ENCODE peak calls at places on chromosomes 2 and 18, in eight cellular contexts. I is glutamatergic neuron; Q is colonic mucosa; W is B cell; F is cardiac muscle cell; Z is A549; Y is mesothelial cell of epicardium; K is CD4-positive, alpha-beta T cell. S is an unnamed sample.

GRCh38 chr2:233982421-233983121 is 65.4 kb downstream of the TRPM8 start:
- DNase-seq in F (peak), I (no peak), Z (peak), Q (no peak), Y (no peak), K (no peak), W (no peak), S (no peak)

GRCh38 chr2:239106314-239106908 is 258.5 kb downstream of the TWIST2 start:
- DNase-seq in F (peak), Y (no peak), K (no peak), I (peak), W (no peak), Z (peak), Q (peak), S (peak)

GRCh38 chr2:221350621-221351020 is 221.5 kb downstream of the EPHA4 start:
- DNase-seq in W (no peak), F (no peak), K (no peak), Z (no peak), Q (no peak), I (no peak), Y (no peak), S (no peak)

GRCh38 chr2:218711550-218711929 is 905 bp downstream of the TTLL4 start:
- DNase-seq in I (no peak), Q (no peak), Z (no peak), Y (no peak), K (no peak), W (no peak), F (peak), S (no peak)

GRCh38 chr2:236016496-236016895 is 151.7 kb downstream of the GBX2 start:
- DNase-seq in K (no peak), I (no peak), W (no peak), Z (no peak), F (no peak), Y (no peak), Q (no peak), S (no peak)

GRCh38 chr2:58702302-58702696 is 461.2 kb upstream of the FANCL start:
- DNase-seq in I (no peak), Z (no peak), W (no peak), Q (no peak), Y (no peak), F (peak), K (no peak), S (no peak)

GRCh38 chr2:45218931-45219339 is 209.7 kb upstream of the SIX2 start:
- DNase-seq in F (no peak), I (no peak), K (no peak), Z (no peak), Y (no peak), W (no peak), Q (no peak), S (no peak)

GRCh38 chr2:190280565-190281330 is 38.9 kb downstream of the HIBCH start:
- DNase-seq in Q (no peak), K (no peak), Z (no peak), F (no peak), Y (no peak), I (no peak), W (no peak), S (no peak)

GRCh38 chr2:202824901-202825300 is 46.7 kb downstream of the ICA1L start:
- DNase-seq in Z (no peak), Q (no peak), I (no peak), K (no peak), W (no peak), Y (no peak), F (no peak), S (no peak)

GRCh38 chr2:241950878-241951331 is 81.4 kb downstream of the RTP5 start:
- DNase-seq in I (peak), F (peak), W (peak), K (peak), Q (peak), Y (peak), Z (peak), S (peak)

GRCh38 chr2:5520352-5520996 is 171.7 kb upstream of the SOX11 start:
- DNase-seq in F (no peak), I (peak), Z (no peak), W (no peak), Y (no peak), Q (no peak), K (no peak), S (no peak)

GRCh38 chr2:42954227-42954962 is 162.0 kb upstream of the HAAO start:
- DNase-seq in K (no peak), Z (no peak), Y (no peak), I (no peak), Q (no peak), F (peak), W (no peak), S (no peak)

GRCh38 chr18:421236-422155 is 79.0 kb downstream of the COLEC12 start:
- DNase-seq in F (peak), W (no peak), Y (no peak), Q (no peak), Z (no peak), K (no peak), I (no peak), S (no peak)

GRCh38 chr2:143778981-143779380 is 649.8 kb downstream of the ARHGAP15 start:
- DNase-seq in K (no peak), W (no peak), Y (no peak), Z (no peak), F (no peak), Q (no peak), I (no peak), S (no peak)

GRCh38 chr2:126971481-126972271 is 73.0 kb downstream of the TEX51 start:
- DNase-seq in K (peak), W (peak), Z (peak), F (peak), Q (peak), Y (peak), I (peak), S (peak)

GRCh38 chr2:46477912-46478311 is 1.5 kb upstream of the TMEM247 start:
- DNase-seq in Y (no peak), F (no peak), Q (no peak), Z (no peak), W (no peak), I (no peak), K (no peak), S (no peak)

GRCh38 chr2:212145111-212145510 is 393.5 kb downstream of the ERBB4 start:
- DNase-seq in W (no peak), Y (no peak), F (peak), I (no peak), Z (no peak), Q (no peak), K (no peak), S (no peak)

GRCh38 chr18:7760967-7761946 is 194.1 kb downstream of the PTPRM start:
- DNase-seq in I (no peak), Y (no peak), Q (no peak), K (no peak), Z (peak), W (no peak), F (peak), S (no peak)

GRCh38 chr2:28233070-28233718 is 159.5 kb upstream of the FOSL2 start:
- DNase-seq in I (no peak), Q (peak), F (peak), K (no peak), Z (peak), Y (no peak), W (no peak), S (no peak)

GRCh38 chr2:140861666-140862065 is 1269.2 kb downstream of the LRP1B start:
- DNase-seq in Q (no peak), W (no peak), Y (no peak), F (no peak), Z (no peak), I (no peak), K (no peak), S (no peak)

GRCh38 chr2:78940998-78941397 is 84.5 kb upstream of the REG3G start:
- DNase-seq in W (no peak), F (peak), Q (no peak), I (no peak), Y (no peak), K (no peak), Z (no peak), S (no peak)

GRCh38 chr18:74476154-74476553 is 19.0 kb upstream of the DIPK1C start:
- DNase-seq in I (peak), Q (no peak), Y (no peak), W (no peak), F (peak), K (no peak), Z (no peak), S (no peak)

GRCh38 chr2:68248361-68248760 is 4.0 kb downstream of the PPP3R1 start:
- DNase-seq in Y (no peak), Q (peak), F (no peak), W (no peak), Z (no peak), I (no peak), K (no peak), S (no peak)

GRCh38 chr2:18209934-18210639 is 331.6 kb downstream of the KCNS3 start:
- DNase-seq in Y (no peak), F (peak), W (no peak), K (no peak), Z (peak), I (no peak), Q (no peak), S (no peak)

GRCh38 chr2:166106431-166107015 is 21.3 kb downstream of the SCN1A start:
- DNase-seq in Z (peak), Y (no peak), I (peak), F (peak), K (no peak), Q (no peak), W (peak), S (no peak)

GRCh38 chr2:9483107-9483506 is 8.8 kb downstream of the IAH1 start:
- DNase-seq in Z (no peak), Q (no peak), I (no peak), Y (no peak), F (no peak), K (no peak), W (no peak), S (no peak)

GRCh38 chr2:1299053-1299452 is 114.2 kb upstream of the TPO start:
- DNase-seq in I (no peak), F (no peak), Q (no peak), W (no peak), K (no peak), Z (no peak), Y (no peak), S (no peak)
- TF ChIP-seq CTCF in I (no peak), F (no peak), Q (no peak), W (no peak), K (no peak), Z (no peak), Y (no peak), S (no peak)

GRCh38 chr2:84257871-84258270 is 201.2 kb downstream of the SUCLG1 start:
- DNase-seq in W (no peak), Q (no peak), Z (peak), F (no peak), Y (no peak), K (no peak), I (no peak), S (no peak)
- TF ChIP-seq CTCF in W (no peak), Q (no peak), Z (no peak), F (no peak), Y (no peak), K (no peak), I (no peak), S (no peak)

GRCh38 chr2:20013061-20013721 is 723 bp upstream of the MATN3 start:
- DNase-seq in Z (no peak), Q (no peak), F (no peak), I (no peak), K (no peak), Y (no peak), W (no peak), S (no peak)

GRCh38 chr2:20019747-20020146 is 7.3 kb upstream of the MATN3 start:
- DNase-seq in Z (no peak), F (no peak), Y (no peak), W (no peak), I (no peak), Q (no peak), K (no peak), S (no peak)

GRCh38 chr2:20015482-20016083 is 3.1 kb upstream of the MATN3 start:
- DNase-seq in Z (peak), K (no peak), Y (no peak), F (peak), Q (no peak), W (no peak), I (no peak), S (peak)

GRCh38 chr2:20018576-20019152 is 6.2 kb upstream of the MATN3 start:
- DNase-seq in F (no peak), K (no peak), Y (no peak), Q (no peak), W (no peak), Z (no peak), I (no peak), S (no peak)

GRCh38 chr2:20016346-20016745 is 3.9 kb upstream of the MATN3 start:
- DNase-seq in W (no peak), F (no peak), I (no peak), Y (no peak), Z (no peak), Q (no peak), K (no peak), S (no peak)
- TF ChIP-seq CTCF in W (no peak), F (no peak), I (no peak), Y (peak), Z (no peak), Q (no peak), K (no peak), S (no peak)

GRCh38 chr2:178924817-178925216 is 117.6 kb upstream of the TTN start:
- DNase-seq in Q (no peak), Y (no peak), Z (no peak), I (no peak), W (no peak), F (no peak), K (no peak), S (no peak)
- TF ChIP-seq CTCF in Q (no peak), Y (no peak), Z (no peak), I (no peak), W (no peak), F (no peak), K (no peak), S (no peak)

GRCh38 chr2:56179931-56180330 is 3.9 kb upstream of the CCDC85A start:
- DNase-seq in I (no peak), Y (no peak), Z (no peak), W (no peak), Q (no peak), F (no peak), K (no peak), S (no peak)
- TF ChIP-seq CTCF in I (no peak), Y (no peak), Z (no peak), W (no peak), Q (no peak), F (no peak), K (no peak), S (no peak)

DNA sequence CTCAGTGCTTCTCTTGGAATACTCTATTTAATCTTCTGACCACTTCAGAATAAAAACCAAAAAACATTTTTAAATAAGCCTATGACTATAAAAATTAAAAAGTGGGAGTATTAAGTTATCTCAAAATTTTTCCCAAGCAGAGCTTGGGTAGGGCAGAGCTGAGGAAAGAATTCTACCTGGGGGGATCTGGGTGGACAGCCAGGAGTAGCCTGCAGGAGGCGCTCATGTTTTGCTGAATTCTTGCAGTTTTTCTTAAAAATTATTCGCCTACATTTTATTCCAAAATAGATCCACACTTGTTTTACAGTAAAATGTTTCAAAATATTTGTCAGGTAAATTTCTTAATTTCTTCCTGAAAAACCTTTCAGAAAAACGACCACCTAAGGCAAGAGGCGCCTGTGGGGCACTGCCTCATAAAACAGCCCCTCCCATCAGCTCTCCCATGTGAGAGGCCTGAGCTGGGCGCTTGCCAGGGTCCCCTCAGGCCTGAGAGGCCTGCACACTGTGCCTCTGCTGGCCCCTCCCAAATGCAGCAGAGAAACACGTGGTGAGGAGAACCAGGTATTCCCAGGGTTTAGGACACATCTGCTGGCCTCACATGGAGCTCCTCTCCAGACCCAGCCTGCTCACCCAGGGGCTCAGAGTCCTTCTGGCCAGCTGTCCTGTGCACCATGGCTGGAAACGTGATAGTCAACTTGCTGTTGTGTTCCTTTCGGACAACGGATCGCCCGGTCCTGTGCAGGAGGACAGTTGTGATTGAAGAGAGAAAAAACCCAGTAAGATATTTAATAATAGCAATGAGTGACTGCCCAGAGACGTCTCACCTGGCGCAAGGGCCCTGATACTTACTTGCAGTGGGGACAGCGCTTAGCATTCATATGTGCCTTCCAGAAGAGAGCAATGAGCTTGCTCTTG is 17.5 kb downstream of the POLR1A start:
- DNase-seq in Q (no peak), I (no peak), W (no peak), Y (no peak), F (no peak), K (no peak), Z (no peak), S (no peak)
- TF ChIP-seq CTCF in Q (no peak), I (peak), W (peak), Y (peak), F (peak), K (no peak), Z (peak), S (peak)

GRCh38 chr2:135875491-135876065 is 665 bp downstream of the MCM6 start:
- DNase-seq in Z (peak), W (peak), I (peak), K (peak), Q (peak), Y (peak), F (peak), S (peak)

GRCh38 chr2:135874966-135875365 is 1.3 kb downstream of the MCM6 start:
- DNase-seq in Z (no peak), Y (no peak), K (no peak), F (no peak), Q (no peak), W (no peak), I (no peak), S (no peak)

GRCh38 chr2:135870571-135870970 is 5.7 kb downstream of the MCM6 start:
- DNase-seq in Y (no peak), Z (no peak), Q (no peak), K (no peak), F (no peak), W (no peak), I (no peak), S (peak)

GRCh38 chr2:135876066-135876711 is at the start of gene MCM6:
- DNase-seq in F (peak), I (peak), Z (peak), W (peak), K (peak), Q (peak), Y (peak), S (peak)
- TF ChIP-seq CTCF in F (no peak), I (peak), Z (no peak), W (no peak), K (no peak), Q (peak), Y (peak), S (no peak)

GRCh38 chr2:108927405-108927804 is 61.6 kb downstream of the EDAR start:
- DNase-seq in F (no peak), Z (no peak), Y (no peak), Q (no peak), I (no peak), K (no peak), W (no peak), S (no peak)

GRCh38 chr2:108929896-108930425 is 59.1 kb downstream of the EDAR start:
- DNase-seq in Y (no peak), Q (no peak), I (no peak), K (no peak), W (no peak), Z (no peak), F (no peak), S (no peak)

GRCh38 chr2:108928660-108929377 is 60.2 kb downstream of the EDAR start:
- DNase-seq in I (no peak), Z (no peak), F (no peak), K (no peak), Q (no peak), W (no peak), Y (no peak), S (no peak)

GRCh38 chr2:108926561-108927380 is 62.2 kb downstream of the EDAR start:
- DNase-seq in Z (no peak), K (no peak), Q (no peak), F (no peak), I (no peak), Y (no peak), W (no peak), S (no peak)

DNA sequence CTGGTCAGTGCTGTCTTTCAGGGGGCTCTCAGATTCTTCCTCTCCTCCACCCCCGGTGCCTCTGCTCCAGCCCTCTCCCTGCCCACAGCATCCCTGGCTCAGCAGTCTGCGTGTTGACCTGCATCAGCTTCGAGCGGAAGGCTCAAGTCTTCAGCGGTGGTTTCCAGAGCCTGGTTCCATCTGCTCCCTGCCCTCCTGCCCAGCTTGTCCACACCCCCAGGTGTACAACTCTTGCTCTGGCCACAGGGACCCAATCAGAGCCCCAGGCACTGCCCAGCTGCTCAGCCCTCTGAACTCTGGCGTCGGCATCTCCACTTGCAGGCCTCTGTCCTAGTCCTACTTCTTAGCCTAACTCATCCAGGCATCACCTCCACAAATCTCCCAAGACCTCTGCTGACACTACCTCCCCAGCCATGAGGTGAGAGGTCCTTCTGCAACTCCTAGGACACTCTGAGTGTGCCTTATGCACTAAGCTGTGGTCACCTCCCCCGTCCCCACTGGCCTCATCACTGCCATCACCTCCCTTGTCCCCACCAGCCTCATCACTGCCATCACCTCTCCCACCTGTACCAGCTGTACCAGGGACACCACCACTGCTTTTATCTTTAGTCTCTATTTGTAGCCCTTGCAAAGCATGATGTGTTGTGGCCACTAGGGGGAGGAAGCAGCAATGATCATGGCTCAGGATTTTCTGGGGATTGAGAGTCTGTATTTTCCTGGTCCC is 60.9 kb downstream of the EDAR start:
- DNase-seq in I (peak), Z (peak), Y (no peak), F (peak), Q (peak), W (no peak), K (no peak), S (peak)
- TF ChIP-seq CTCF in I (peak), Z (peak), Y (peak), F (peak), Q (peak), W (peak), K (peak), S (peak)

DNA sequence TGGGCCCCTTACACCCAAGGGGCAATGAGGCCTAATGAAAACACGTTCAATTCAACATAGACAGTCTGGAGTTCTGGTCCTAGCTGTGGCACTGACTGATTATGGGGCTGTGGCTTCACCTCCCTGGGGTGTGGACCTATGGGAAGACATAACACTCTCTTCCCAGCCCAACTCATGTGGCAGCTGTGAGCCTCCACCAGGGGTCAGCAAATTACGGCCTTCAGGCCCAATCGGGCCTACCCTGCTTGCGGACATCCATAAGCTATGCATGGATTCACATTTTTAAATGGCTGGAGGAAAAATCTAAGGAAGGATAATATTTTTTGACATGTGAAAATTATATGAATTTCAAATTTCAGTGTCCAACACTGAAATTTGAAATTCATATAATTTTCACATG is 101.3 kb downstream of the LOXHD1 start:
- DNase-seq in K (no peak), W (no peak), F (peak), Q (no peak), Z (peak), I (peak), Y (no peak), S (peak)
- TF ChIP-seq CTCF in K (peak), W (no peak), F (peak), Q (no peak), Z (peak), I (peak), Y (peak), S (peak)

GRCh38 chr18:77067315-77068061 is 65.1 kb downstream of the MBP start:
- DNase-seq in Q (peak), K (peak), I (no peak), F (peak), W (no peak), Y (no peak), Z (peak), S (no peak)
- TF ChIP-seq CTCF in Q (no peak), K (no peak), I (no peak), F (peak), W (no peak), Y (no peak), Z (no peak), S (peak)

S was measured in GM13976.